ENCODE peak calls at places on chromosomes 12 and 14, in seven cellular contexts. T, C, P, Z, R, S and E are unnamed samples.

GRCh38 chr12:113232787-113233585 is 11.7 kb downstream of the TPCN1 start:
- DNase-seq in T (no peak), C (peak), P (peak), Z (peak), R (no peak), S (no peak), E (no peak)

GRCh38 chr12:46904406-46905240 is 78.8 kb upstream of the SLC38A4 start:
- DNase-seq in T (no peak), C (no peak), P (no peak), Z (no peak), R (no peak), S (no peak), E (no peak)

GRCh38 chr12:107670999-107671643 is 14.5 kb upstream of the PWP1 start:
- DNase-seq in T (peak), C (peak), P (peak), Z (peak), R (no peak), S (peak), E (no peak)

GRCh38 chr14:92506230-92506629 is 7.4 kb upstream of the RIN3 start:
- DNase-seq in T (no peak), C (no peak), P (no peak), Z (no peak), R (no peak), S (no peak), E (no peak)

GRCh38 chr14:36001936-36002335 is 174.6 kb downstream of the PTCSC3 start:
- DNase-seq in T (no peak), C (no peak), P (no peak), Z (no peak), R (no peak), S (no peak), E (no peak)

GRCh38 chr14:21894003-21894897 is 220.6 kb upstream of the OR4E1 start:
- DNase-seq in T (peak), C (peak), P (peak), Z (peak), R (no peak), S (no peak), E (no peak)

GRCh38 chr12:49540229-49541139 is 1.7 kb downstream of the KCNH3 start:
- DNase-seq in T (no peak), C (no peak), P (no peak), Z (no peak), R (peak), S (no peak), E (no peak)

GRCh38 chr12:109130755-109131521 is 14.6 kb downstream of the ACACB start:
- DNase-seq in T (no peak), C (no peak), P (no peak), Z (no peak), R (no peak), S (no peak), E (no peak)

GRCh38 chr14:67426983-67427601 is 15.1 kb upstream of the PLEK2 start:
- DNase-seq in T (peak), C (peak), P (peak), Z (peak), R (peak), S (peak), E (peak)

GRCh38 chr12:109783135-109783964 is 49.8 kb downstream of the TRPV4 start:
- DNase-seq in T (no peak), C (no peak), P (no peak), Z (no peak), R (no peak), S (no peak), E (no peak)

GRCh38 chr14:90819734-90820393 is 3.6 kb upstream of the TTC7B start:
- DNase-seq in T (no peak), C (no peak), P (no peak), Z (no peak), R (no peak), S (no peak), E (no peak)

GRCh38 chr14:92323031-92323915 is at the start of gene SLC24A4:
- DNase-seq in T (peak), C (peak), P (peak), Z (no peak), R (peak), S (no peak), E (no peak)

GRCh38 chr12:49403887-49404517 is 36.7 kb downstream of the SPATS2 start:
- DNase-seq in T (no peak), C (no peak), P (no peak), Z (no peak), R (no peak), S (no peak), E (no peak)

GRCh38 chr12:77788231-77789168 is 42.2 kb upstream of the NAV3 start:
- DNase-seq in T (no peak), C (no peak), P (no peak), Z (no peak), R (no peak), S (no peak), E (no peak)

GRCh38 chr12:51636581-51636980 is 45.5 kb downstream of the SCN8A start:
- DNase-seq in T (no peak), C (no peak), P (no peak), Z (no peak), R (no peak), S (no peak), E (peak)

GRCh38 chr12:93886533-93887511 is 209.6 kb downstream of the CRADD start:
- DNase-seq in T (no peak), C (no peak), P (no peak), Z (no peak), R (no peak), S (peak), E (peak)

GRCh38 chr14:72701610-72702009 is 192.3 kb downstream of the DPF3 start:
- DNase-seq in T (no peak), C (no peak), P (no peak), Z (no peak), R (no peak), S (no peak), E (no peak)

GRCh38 chr12:31321565-31322228 is 4.3 kb downstream of the SINHCAF start:
- DNase-seq in T (no peak), C (no peak), P (no peak), Z (no peak), R (no peak), S (peak), E (no peak)

GRCh38 chr12:57631566-57632368 is 1.2 kb downstream of the B4GALNT1 start:
- DNase-seq in T (peak), C (no peak), P (peak), Z (no peak), R (no peak), S (no peak), E (no peak)

GRCh38 chr12:72017054-72017651 is 78.5 kb downstream of the TPH2 start:
- DNase-seq in T (peak), C (peak), P (peak), Z (peak), R (peak), S (peak), E (peak)

GRCh38 chr14:92516966-92517350 is 3.4 kb downstream of the RIN3 start:
- DNase-seq in T (no peak), C (peak), P (no peak), Z (no peak), R (peak), S (no peak), E (no peak)

GRCh38 chr12:50401383-50402155 is 884 bp downstream of the LARP4 start:
- DNase-seq in T (no peak), C (no peak), P (no peak), Z (no peak), R (no peak), S (peak), E (no peak)

GRCh38 chr12:79016181-79016580 is 151.6 kb downstream of the SYT1 start:
- DNase-seq in T (no peak), C (no peak), P (no peak), Z (no peak), R (no peak), S (no peak), E (no peak)

GRCh38 chr12:131755305-131756113 is 44.6 kb downstream of the SFSWAP start:
- DNase-seq in T (no peak), C (peak), P (peak), Z (no peak), R (no peak), S (peak), E (no peak)

GRCh38 chr14:37988472-37988871 is 219.2 kb upstream of the SSTR1 start:
- DNase-seq in T (no peak), C (no peak), P (no peak), Z (no peak), R (no peak), S (no peak), E (no peak)

GRCh38 chr12:13255792-13256704 is 59.5 kb downstream of the EMP1 start:
- DNase-seq in T (peak), C (peak), P (peak), Z (peak), R (peak), S (peak), E (peak)

GRCh38 chr14:51240804-51241380 is 845 bp downstream of the TMX1 start:
- DNase-seq in T (no peak), C (no peak), P (no peak), Z (no peak), R (no peak), S (no peak), E (no peak)

GRCh38 chr12:62227091-62227490 is 33.1 kb upstream of the USP15 start:
- DNase-seq in T (no peak), C (no peak), P (no peak), Z (no peak), R (no peak), S (no peak), E (no peak)

GRCh38 chr12:79778802-79779201 is 88.0 kb upstream of the PAWR start:
- DNase-seq in T (no peak), C (no peak), P (no peak), Z (no peak), R (no peak), S (no peak), E (no peak)

GRCh38 chr12:113945174-113946173 is 20.7 kb downstream of the RBM19 start:
- DNase-seq in T (no peak), C (no peak), P (no peak), Z (no peak), R (no peak), S (no peak), E (no peak)